ENCODE peak calls at places on chromosomes 7 and 10, in nine cellular contexts. X, A, H, K, U, N, T, E and M are unnamed samples.

GRCh38 chr7:149334219-149334618 is 72.2 kb downstream of the ZNF783 start:
- DNase-seq in X (no peak), A (no peak), H (no peak), K (no peak), U (no peak), N (no peak), T (peak), E (no peak), M (no peak)

GRCh38 chr7:20458483-20458882 is 127.8 kb downstream of the ITGB8 start:
- DNase-seq in X (no peak), A (no peak), H (no peak), K (no peak), U (no peak), N (no peak), T (no peak), E (no peak), M (no peak)

GRCh38 chr10:36573246-36573645 is 552.2 kb upstream of the ANKRD30A start:
- DNase-seq in X (no peak), A (no peak), H (no peak), K (no peak), U (no peak), N (no peak), T (no peak), E (no peak), M (no peak)

GRCh38 chr10:79148452-79149344 is 79.9 kb downstream of the ZMIZ1 start:
- DNase-seq in X (peak), A (no peak), H (no peak), K (no peak), U (peak), N (peak), T (peak), E (no peak), M (no peak)

GRCh38 chr7:136006208-136006607 is 29.0 kb upstream of the MTPN start:
- DNase-seq in X (no peak), A (no peak), H (no peak), K (no peak), U (no peak), N (no peak), T (no peak), E (no peak), M (no peak)

GRCh38 chr10:653991-654646 is 35.3 kb downstream of the DIP2C start:
- DNase-seq in X (no peak), A (no peak), H (no peak), K (no peak), U (no peak), N (no peak), T (no peak), E (no peak), M (no peak)

GRCh38 chr10:66295602-66296001 is 630.2 kb upstream of the LRRTM3 start:
- DNase-seq in X (no peak), A (no peak), H (no peak), K (no peak), U (no peak), N (no peak), T (no peak), E (no peak), M (no peak)

GRCh38 chr10:613217-613616 is 76.3 kb downstream of the DIP2C start:
- DNase-seq in X (no peak), A (no peak), H (peak), K (no peak), U (no peak), N (no peak), T (no peak), E (no peak), M (no peak)

GRCh38 chr10:75956624-75957023 is 525.2 kb downstream of the LRMDA start:
- DNase-seq in X (peak), A (no peak), H (no peak), K (no peak), U (peak), N (no peak), T (peak), E (no peak), M (no peak)

GRCh38 chr7:41029072-41029492 is 673.8 kb downstream of the INHBA start:
- DNase-seq in X (peak), A (peak), H (no peak), K (peak), U (peak), N (no peak), T (peak), E (peak), M (no peak)

GRCh38 chr10:34791947-34792346 is 23.1 kb downstream of the PARD3 start:
- DNase-seq in X (no peak), A (no peak), H (no peak), K (no peak), U (no peak), N (no peak), T (no peak), E (no peak), M (no peak)

GRCh38 chr7:75772081-75773077 is at the start of gene CCL26:
- DNase-seq in X (peak), A (peak), H (no peak), K (no peak), U (peak), N (no peak), T (peak), E (peak), M (peak)

GRCh38 chr10:83677795-83678194 is 461.5 kb upstream of the GHITM start:
- DNase-seq in X (peak), A (no peak), H (no peak), K (no peak), U (peak), N (no peak), T (no peak), E (no peak), M (no peak)

GRCh38 chr10:80205478-80206276 is at the start of gene ANXA11:
- DNase-seq in X (peak), A (no peak), H (peak), K (peak), U (peak), N (peak), T (peak), E (peak), M (no peak)

GRCh38 chr10:104096692-104097091 is 11.0 kb upstream of the COL17A1 start:
- DNase-seq in X (no peak), A (no peak), H (no peak), K (no peak), U (no peak), N (no peak), T (no peak), E (no peak), M (no peak)

GRCh38 chr10:69276503-69276902 is 1.8 kb upstream of the HK1 start:
- DNase-seq in X (no peak), A (no peak), H (no peak), K (no peak), U (no peak), N (no peak), T (no peak), E (no peak), M (no peak)